ENCODE peak calls at places on chromosomes 5 and 9, in five cellular contexts. One of them, this sample, is unnamed. For H3K4me1, the result is how much of the 10 kb centered on the place peaks cover.

GRCh38 chr5:60334281-60334713 is 365.7 kb downstream of the DEPDC1B start:
- DNase-seq in SJSA1: no peak
- DNase-seq in stomach: no peak
- DNase-seq in CD8-positive, alpha-beta T cell: no peak
- DNase-seq in CD8-positive, alpha-beta memory T cell: no peak
- DNase-seq in this sample: peak

GRCh38 chr9:135718616-135719015 is 16.6 kb downstream of the KCNT1 start:
- DNase-seq in CD8-positive, alpha-beta T cell: no peak
- DNase-seq in CD8-positive, alpha-beta memory T cell: no peak
- DNase-seq in stomach: no peak
- DNase-seq in SJSA1: no peak
- DNase-seq in this sample: no peak

GRCh38 chr5:174531782-174532191 is 192.6 kb upstream of the MSX2 start:
- DNase-seq in stomach: no peak
- DNase-seq in SJSA1: no peak
- DNase-seq in CD8-positive, alpha-beta memory T cell: no peak
- DNase-seq in CD8-positive, alpha-beta T cell: no peak
- DNase-seq in this sample: no peak

GRCh38 chr9:110691002-110691549 is 22.5 kb downstream of the MUSK start:
- DNase-seq in stomach: no peak
- DNase-seq in CD8-positive, alpha-beta memory T cell: no peak
- DNase-seq in CD8-positive, alpha-beta T cell: no peak
- DNase-seq in SJSA1: no peak
- DNase-seq in this sample: peak

GRCh38 chr9:123063172-123063508 is 29.7 kb downstream of the GPR21 start:
- DNase-seq in CD8-positive, alpha-beta T cell: no peak
- DNase-seq in SJSA1: no peak
- DNase-seq in CD8-positive, alpha-beta memory T cell: no peak
- DNase-seq in stomach: no peak
- DNase-seq in this sample: no peak

GRCh38 chr5:142403583-142403982 is 78.8 kb upstream of the SPRY4 start:
- DNase-seq in stomach: no peak
- DNase-seq in SJSA1: no peak
- DNase-seq in CD8-positive, alpha-beta T cell: no peak
- DNase-seq in CD8-positive, alpha-beta memory T cell: no peak
- DNase-seq in this sample: no peak

GRCh38 chr5:33228149-33228548 is 212.6 kb upstream of the TARS1 start:
- DNase-seq in SJSA1: no peak
- DNase-seq in CD8-positive, alpha-beta memory T cell: no peak
- DNase-seq in CD8-positive, alpha-beta T cell: no peak
- DNase-seq in stomach: no peak
- DNase-seq in this sample: no peak

GRCh38 chr5:13378073-13378472 is 566.4 kb downstream of the DNAH5 start:
- DNase-seq in SJSA1: no peak
- DNase-seq in CD8-positive, alpha-beta T cell: no peak
- DNase-seq in stomach: no peak
- DNase-seq in CD8-positive, alpha-beta memory T cell: no peak
- DNase-seq in this sample: no peak

GRCh38 chr9:37511006-37511714 is 25.4 kb downstream of the POLR1E start:
- DNase-seq in CD8-positive, alpha-beta T cell: no peak
- DNase-seq in stomach: no peak
- DNase-seq in CD8-positive, alpha-beta memory T cell: no peak
- DNase-seq in SJSA1: no peak
- DNase-seq in this sample: peak

GRCh38 chr5:107247427-107247826 is 423.3 kb downstream of the EFNA5 start:
- DNase-seq in stomach: no peak
- DNase-seq in CD8-positive, alpha-beta memory T cell: no peak
- DNase-seq in SJSA1: no peak
- DNase-seq in CD8-positive, alpha-beta T cell: no peak
- DNase-seq in this sample: no peak

GRCh38 chr9:31065691-31066090 is 1318.8 kb upstream of the ACO1 start:
- DNase-seq in SJSA1: no peak
- DNase-seq in stomach: no peak
- DNase-seq in CD8-positive, alpha-beta T cell: no peak
- DNase-seq in CD8-positive, alpha-beta memory T cell: no peak
- DNase-seq in this sample: no peak

GRCh38 chr5:73615085-73615484 is 10.9 kb upstream of the ARHGEF28 start:
- DNase-seq in stomach: no peak
- DNase-seq in SJSA1: no peak
- DNase-seq in CD8-positive, alpha-beta T cell: no peak
- DNase-seq in CD8-positive, alpha-beta memory T cell: no peak
- DNase-seq in this sample: no peak

GRCh38 chr9:11312976-11313375 is 700.2 kb upstream of the PTPRD start:
- DNase-seq in CD8-positive, alpha-beta memory T cell: no peak
- DNase-seq in CD8-positive, alpha-beta T cell: no peak
- DNase-seq in SJSA1: no peak
- DNase-seq in stomach: no peak
- DNase-seq in this sample: peak

GRCh38 chr9:89952401-89952800 is 347.6 kb downstream of the GADD45G start:
- DNase-seq in SJSA1: no peak
- DNase-seq in stomach: no peak
- DNase-seq in CD8-positive, alpha-beta T cell: no peak
- DNase-seq in CD8-positive, alpha-beta memory T cell: no peak
- DNase-seq in this sample: no peak

GRCh38 chr9:125374443-125375309 is 113.0 kb downstream of the GAPVD1 start:
- DNase-seq in SJSA1: peak
- DNase-seq in stomach: peak
- DNase-seq in CD8-positive, alpha-beta memory T cell: peak
- DNase-seq in CD8-positive, alpha-beta T cell: peak
- DNase-seq in this sample: peak
- H3K4me3 ChIP-seq in SJSA1: no peak
- H3K4me3 ChIP-seq in stomach: peak
- H3K4me3 ChIP-seq in CD8-positive, alpha-beta memory T cell: no peak
- H3K4me3 ChIP-seq in CD8-positive, alpha-beta T cell: no peak
- H3K4me3 ChIP-seq in this sample: no peak

DNA sequence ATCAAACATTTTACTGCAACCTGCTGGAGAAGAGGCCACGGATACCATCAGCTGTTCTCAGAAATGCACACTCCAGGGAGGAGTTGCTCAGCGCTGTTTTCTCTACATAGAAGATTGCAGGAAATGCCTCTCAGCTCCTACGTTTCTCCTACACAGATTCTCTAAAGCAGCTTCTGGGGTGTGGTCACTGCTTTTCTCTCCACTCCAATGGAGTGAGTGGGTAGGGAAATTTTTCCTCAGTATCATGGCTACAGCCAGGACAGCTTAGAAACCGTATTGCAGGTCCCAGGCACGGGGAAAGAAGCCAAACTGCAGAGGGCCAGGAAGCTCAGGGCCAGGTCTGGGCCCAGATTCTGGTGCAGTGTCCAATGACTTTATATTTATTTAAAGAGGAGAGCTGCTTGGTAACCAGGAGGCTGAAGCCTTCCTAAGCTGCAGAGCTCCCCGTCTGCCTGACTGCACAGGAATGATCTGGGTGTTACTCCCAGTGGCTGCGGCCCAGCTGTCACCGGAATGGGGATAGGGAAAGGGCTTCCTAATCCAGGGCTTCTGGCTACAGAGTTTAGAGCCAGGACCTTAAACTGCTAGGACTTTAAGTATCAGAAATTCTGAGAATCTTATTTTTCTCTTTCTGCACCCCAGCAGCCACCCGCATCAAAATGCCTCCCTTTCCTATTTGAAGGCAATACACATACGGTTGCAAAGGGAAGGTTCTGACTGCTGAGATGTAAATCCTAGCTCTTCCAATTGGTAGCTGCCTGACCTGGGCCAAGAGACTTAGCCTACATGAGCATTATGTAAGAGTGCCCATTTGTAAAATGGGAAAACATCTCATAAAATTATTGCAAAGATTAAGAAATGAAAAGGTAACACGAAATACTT is 1.4 kb upstream of the SPTAN1 start:
- DNase-seq in CD8-positive, alpha-beta T cell: no peak
- DNase-seq in SJSA1: no peak
- DNase-seq in CD8-positive, alpha-beta memory T cell: no peak
- DNase-seq in stomach: no peak
- DNase-seq in this sample: peak
- H3K27ac ChIP-seq in CD8-positive, alpha-beta T cell: peak
- H3K27ac ChIP-seq in SJSA1: peak
- H3K27ac ChIP-seq in CD8-positive, alpha-beta memory T cell: peak
- H3K27ac ChIP-seq in stomach: peak
- H3K27ac ChIP-seq in this sample: peak

GRCh38 chr9:107293555-107294085 is 10.5 kb downstream of the RAD23B start:
- DNase-seq in stomach: no peak
- DNase-seq in SJSA1: no peak
- DNase-seq in CD8-positive, alpha-beta T cell: no peak
- DNase-seq in CD8-positive, alpha-beta memory T cell: no peak
- DNase-seq in this sample: no peak

GRCh38 chr9:107290619-107291018 is 7.5 kb downstream of the RAD23B start:
- DNase-seq in SJSA1: no peak
- DNase-seq in CD8-positive, alpha-beta T cell: no peak
- DNase-seq in stomach: no peak
- DNase-seq in CD8-positive, alpha-beta memory T cell: no peak
- DNase-seq in this sample: no peak

GRCh38 chr9:107295995-107296394 is 12.9 kb downstream of the RAD23B start:
- DNase-seq in stomach: no peak
- DNase-seq in CD8-positive, alpha-beta memory T cell: no peak
- DNase-seq in SJSA1: no peak
- DNase-seq in CD8-positive, alpha-beta T cell: no peak
- DNase-seq in this sample: no peak

GRCh38 chr9:107294756-107295155 is 11.7 kb downstream of the RAD23B start:
- DNase-seq in CD8-positive, alpha-beta T cell: no peak
- DNase-seq in CD8-positive, alpha-beta memory T cell: no peak
- DNase-seq in stomach: no peak
- DNase-seq in SJSA1: no peak
- DNase-seq in this sample: no peak

GRCh38 chr9:107292811-107293554 is 9.9 kb downstream of the RAD23B start:
- DNase-seq in CD8-positive, alpha-beta memory T cell: no peak
- DNase-seq in stomach: no peak
- DNase-seq in CD8-positive, alpha-beta T cell: no peak
- DNase-seq in SJSA1: no peak
- DNase-seq in this sample: peak
- H3K4me1 ChIP-seq in CD8-positive, alpha-beta memory T cell: half or more
- H3K4me1 ChIP-seq in stomach: half or more
- H3K4me1 ChIP-seq in CD8-positive, alpha-beta T cell: half or more
- H3K4me1 ChIP-seq in SJSA1: under half
- H3K4me1 ChIP-seq in this sample: under half

GRCh38 chr5:27639005-27639612 is 600.7 kb upstream of the CDH9 start:
- DNase-seq in CD8-positive, alpha-beta memory T cell: no peak
- DNase-seq in stomach: no peak
- DNase-seq in CD8-positive, alpha-beta T cell: no peak
- DNase-seq in SJSA1: no peak
- DNase-seq in this sample: no peak
- H3K4me3 ChIP-seq in CD8-positive, alpha-beta memory T cell: no peak
- H3K4me3 ChIP-seq in stomach: no peak
- H3K4me3 ChIP-seq in CD8-positive, alpha-beta T cell: no peak
- H3K4me3 ChIP-seq in SJSA1: no peak
- H3K4me3 ChIP-seq in this sample: no peak

GRCh38 chr9:127949827-127950512 is 12.3 kb upstream of the DPM2 start:
- DNase-seq in stomach: no peak
- DNase-seq in CD8-positive, alpha-beta memory T cell: peak
- DNase-seq in SJSA1: no peak
- DNase-seq in CD8-positive, alpha-beta T cell: no peak
- DNase-seq in this sample: no peak

GRCh38 chr9:127950513-127951210 is 13.0 kb upstream of the DPM2 start:
- DNase-seq in SJSA1: no peak
- DNase-seq in CD8-positive, alpha-beta T cell: no peak
- DNase-seq in CD8-positive, alpha-beta memory T cell: no peak
- DNase-seq in stomach: no peak
- DNase-seq in this sample: no peak

GRCh38 chr9:127946728-127947127 is 9.1 kb upstream of the DPM2 start:
- DNase-seq in CD8-positive, alpha-beta memory T cell: no peak
- DNase-seq in CD8-positive, alpha-beta T cell: no peak
- DNase-seq in stomach: no peak
- DNase-seq in SJSA1: no peak
- DNase-seq in this sample: no peak

GRCh38 chr9:127945942-127946341 is 8.3 kb upstream of the DPM2 start:
- DNase-seq in stomach: no peak
- DNase-seq in CD8-positive, alpha-beta T cell: no peak
- DNase-seq in SJSA1: no peak
- DNase-seq in CD8-positive, alpha-beta memory T cell: no peak
- DNase-seq in this sample: no peak

DNA sequence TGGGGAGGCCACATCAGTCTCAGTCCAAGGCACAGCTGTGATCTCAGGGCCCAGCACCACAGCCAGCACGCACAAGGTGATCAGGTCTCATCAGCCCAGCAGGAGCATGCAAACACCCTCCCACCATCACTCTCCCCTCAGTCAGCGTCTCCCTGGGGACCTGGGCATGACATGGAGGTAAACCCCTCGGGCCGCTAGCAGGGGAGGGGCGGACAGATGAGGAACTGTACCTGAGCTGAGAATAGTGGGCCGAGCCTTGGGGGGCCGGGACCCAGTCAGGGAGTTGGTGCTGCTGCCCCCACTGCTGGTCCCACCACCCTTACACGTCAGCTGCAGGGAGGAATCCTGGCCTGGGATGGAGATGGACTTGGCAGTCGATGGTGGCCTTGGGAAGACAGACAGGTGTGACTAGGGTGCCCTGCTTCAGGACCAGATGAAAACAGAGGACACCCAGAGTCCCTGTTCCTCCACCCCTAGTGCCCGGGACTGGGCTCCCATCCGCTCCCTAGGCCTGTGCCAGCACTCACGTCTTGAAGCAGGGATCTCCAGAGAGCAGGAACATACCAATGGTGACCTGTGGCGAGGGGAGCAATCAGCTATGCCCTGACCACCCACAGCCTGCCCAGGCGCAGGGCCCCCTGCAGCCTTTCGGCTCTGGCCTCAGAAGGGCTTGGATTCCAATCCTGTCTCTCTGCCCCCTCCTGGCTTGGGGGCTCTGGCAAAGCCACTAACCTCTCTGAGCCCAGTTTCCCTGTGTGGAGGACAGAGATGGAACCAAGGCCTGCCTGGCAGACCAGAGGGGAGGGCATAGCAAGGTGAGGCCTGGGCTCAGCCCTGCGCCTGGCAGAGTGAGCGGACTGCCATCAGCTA is 10.4 kb upstream of the DPM2 start:
- DNase-seq in CD8-positive, alpha-beta memory T cell: no peak
- DNase-seq in CD8-positive, alpha-beta T cell: no peak
- DNase-seq in stomach: no peak
- DNase-seq in SJSA1: no peak
- DNase-seq in this sample: no peak
- H3K27ac ChIP-seq in CD8-positive, alpha-beta memory T cell: no peak
- H3K27ac ChIP-seq in CD8-positive, alpha-beta T cell: peak
- H3K27ac ChIP-seq in stomach: peak
- H3K27ac ChIP-seq in SJSA1: no peak
- H3K27ac ChIP-seq in this sample: no peak

GRCh38 chr9:75147638-75148037 is 59.3 kb downstream of the OSTF1 start:
- DNase-seq in CD8-positive, alpha-beta T cell: no peak
- DNase-seq in CD8-positive, alpha-beta memory T cell: peak
- DNase-seq in SJSA1: no peak
- DNase-seq in stomach: no peak
- DNase-seq in this sample: no peak

GRCh38 chr9:75150512-75150911 is 62.2 kb downstream of the OSTF1 start:
- DNase-seq in stomach: no peak
- DNase-seq in CD8-positive, alpha-beta T cell: no peak
- DNase-seq in CD8-positive, alpha-beta memory T cell: no peak
- DNase-seq in SJSA1: no peak
- DNase-seq in this sample: no peak

GRCh38 chr9:75149841-75150241 is 61.5 kb downstream of the OSTF1 start:
- DNase-seq in SJSA1: no peak
- DNase-seq in CD8-positive, alpha-beta T cell: no peak
- DNase-seq in CD8-positive, alpha-beta memory T cell: no peak
- DNase-seq in stomach: no peak
- DNase-seq in this sample: no peak

GRCh38 chr9:75146229-75146628 is 57.9 kb downstream of the OSTF1 start:
- DNase-seq in SJSA1: no peak
- DNase-seq in stomach: no peak
- DNase-seq in CD8-positive, alpha-beta T cell: no peak
- DNase-seq in CD8-positive, alpha-beta memory T cell: no peak
- DNase-seq in this sample: peak

GRCh38 chr9:75148551-75148950 is 60.2 kb downstream of the OSTF1 start:
- DNase-seq in stomach: no peak
- DNase-seq in SJSA1: peak
- DNase-seq in CD8-positive, alpha-beta T cell: no peak
- DNase-seq in CD8-positive, alpha-beta memory T cell: no peak
- DNase-seq in this sample: peak
- H3K4me1 ChIP-seq in stomach: under half
- H3K4me1 ChIP-seq in SJSA1: under half
- H3K4me1 ChIP-seq in CD8-positive, alpha-beta T cell: half or more
- H3K4me1 ChIP-seq in CD8-positive, alpha-beta memory T cell: half or more
- H3K4me1 ChIP-seq in this sample: under half